ENCODE peak calls at places on chromosomes 11 and 22, in eight cellular contexts. B, A, G, M, I, R, Q and W are unnamed samples.

GRCh38 chr22:19825016-19825339 is 29.7 kb downstream of the GNB1L start:
- DNase-seq in I (no peak), G (no peak), Q (no peak), A (no peak), M (no peak), B (no peak), R (peak; percentile 7), W (no peak)

GRCh38 chr11:94131363-94132115 is 2.9 kb downstream of the PANX1 start:
- DNase-seq in M (no peak), G (no peak), I (no peak), A (no peak), B (peak; percentile 50), R (no peak), Q (no peak), W (no peak)

GRCh38 chr11:59669611-59670009 is 773 bp upstream of the PATL1 start:
- DNase-seq in M (no peak), B (peak; percentile 49), G (peak; percentile 29), R (peak; percentile 47), A (peak; percentile 42), Q (no peak), I (peak; percentile 63), W (no peak)

GRCh38 chr11:19199766-19200165 is 2.0 kb downstream of the CSRP3 start:
- DNase-seq in G (no peak), R (no peak), I (no peak), B (no peak), M (no peak), A (no peak), Q (no peak), W (no peak)

GRCh38 chr11:132549571-132549970 is 982.7 kb downstream of the OPCML start:
- DNase-seq in Q (no peak), B (no peak), A (no peak), G (no peak), R (no peak), M (no peak), I (no peak), W (no peak)

GRCh38 chr11:132496341-132496740 is 1036.0 kb downstream of the OPCML start:
- DNase-seq in M (no peak), I (no peak), R (no peak), G (no peak), A (no peak), Q (no peak), B (no peak), W (no peak)

GRCh38 chr22:50202130-50202671 is 1.4 kb downstream of the SELENOO start:
- DNase-seq in A (no peak), R (no peak), Q (no peak), I (no peak), G (no peak), B (no peak), M (peak; percentile 50), W (peak; percentile 63)

GRCh38 chr11:68832476-68833176 is 9.1 kb downstream of the CPT1A start:
- DNase-seq in R (peak; percentile 57), M (no peak), B (no peak), G (no peak), I (no peak), A (peak; percentile 53), Q (no peak), W (no peak)

GRCh38 chr11:77407613-77408012 is 66.3 kb downstream of the PAK1 start:
- DNase-seq in M (no peak), G (peak; percentile 52), Q (no peak), A (peak; percentile 80), B (peak; percentile 92), R (peak; percentile 85), I (peak; percentile 21), W (no peak)

GRCh38 chr11:2209900-2210321 is 38.3 kb upstream of the TH start:
- DNase-seq in I (no peak), Q (no peak), A (no peak), B (no peak), M (no peak), R (no peak), G (peak; percentile 7), W (no peak)

GRCh38 chr11:115215694-115216615 is 288.3 kb downstream of the CADM1 start:
- DNase-seq in G (no peak), Q (no peak), R (no peak), B (no peak), I (peak; percentile 75), A (no peak), M (peak; percentile 41), W (no peak)

GRCh38 chr11:69204246-69205124 is 48.8 kb downstream of the SMIM38 start:
- DNase-seq in Q (no peak), B (no peak), G (no peak), R (no peak), I (no peak), A (no peak), M (no peak), W (no peak)

GRCh38 chr22:37892566-37893338 is 13.3 kb upstream of the MICALL1 start:
- DNase-seq in R (no peak), B (no peak), M (no peak), A (no peak), I (no peak), Q (no peak), G (no peak), W (no peak)

GRCh38 chr11:13772223-13773046 is 104.0 kb downstream of the FAR1 start:
- DNase-seq in B (peak; percentile 62), Q (peak; percentile 82), R (peak; percentile 32), G (no peak), I (peak; percentile 86), A (no peak), M (peak; percentile 90), W (peak; percentile 86)

DNA sequence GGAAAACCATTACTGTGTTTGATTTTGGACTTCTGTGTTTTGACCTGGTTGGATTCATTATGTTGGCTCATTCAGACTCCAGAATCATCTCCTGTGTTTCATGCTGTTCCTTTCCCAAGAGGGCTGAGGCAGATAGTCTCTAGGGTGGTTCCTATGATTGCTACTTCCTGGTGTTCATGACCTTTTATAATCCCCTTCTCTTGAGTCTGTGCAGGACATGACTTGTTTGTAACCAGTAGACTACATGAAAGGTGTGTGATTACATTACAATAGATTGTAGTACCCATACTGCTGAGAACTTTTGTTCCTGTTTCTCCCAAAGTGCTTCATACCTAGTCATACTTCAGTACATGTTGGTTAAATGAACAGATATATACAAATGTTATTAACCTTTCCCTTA is 700.6 kb downstream of the METTL15 start:
- DNase-seq in M (no peak), R (no peak), I (no peak), B (no peak), A (no peak), Q (no peak), G (no peak), W (no peak)
- H3K27ac ChIP-seq in M (no peak overlapping the region), R (no peak overlapping the region), I (no peak overlapping the region), B (no peak overlapping the region), A (no peak overlapping the region), Q (no peak overlapping the region), G (no peak overlapping the region), W (no peak overlapping the region)

DNA sequence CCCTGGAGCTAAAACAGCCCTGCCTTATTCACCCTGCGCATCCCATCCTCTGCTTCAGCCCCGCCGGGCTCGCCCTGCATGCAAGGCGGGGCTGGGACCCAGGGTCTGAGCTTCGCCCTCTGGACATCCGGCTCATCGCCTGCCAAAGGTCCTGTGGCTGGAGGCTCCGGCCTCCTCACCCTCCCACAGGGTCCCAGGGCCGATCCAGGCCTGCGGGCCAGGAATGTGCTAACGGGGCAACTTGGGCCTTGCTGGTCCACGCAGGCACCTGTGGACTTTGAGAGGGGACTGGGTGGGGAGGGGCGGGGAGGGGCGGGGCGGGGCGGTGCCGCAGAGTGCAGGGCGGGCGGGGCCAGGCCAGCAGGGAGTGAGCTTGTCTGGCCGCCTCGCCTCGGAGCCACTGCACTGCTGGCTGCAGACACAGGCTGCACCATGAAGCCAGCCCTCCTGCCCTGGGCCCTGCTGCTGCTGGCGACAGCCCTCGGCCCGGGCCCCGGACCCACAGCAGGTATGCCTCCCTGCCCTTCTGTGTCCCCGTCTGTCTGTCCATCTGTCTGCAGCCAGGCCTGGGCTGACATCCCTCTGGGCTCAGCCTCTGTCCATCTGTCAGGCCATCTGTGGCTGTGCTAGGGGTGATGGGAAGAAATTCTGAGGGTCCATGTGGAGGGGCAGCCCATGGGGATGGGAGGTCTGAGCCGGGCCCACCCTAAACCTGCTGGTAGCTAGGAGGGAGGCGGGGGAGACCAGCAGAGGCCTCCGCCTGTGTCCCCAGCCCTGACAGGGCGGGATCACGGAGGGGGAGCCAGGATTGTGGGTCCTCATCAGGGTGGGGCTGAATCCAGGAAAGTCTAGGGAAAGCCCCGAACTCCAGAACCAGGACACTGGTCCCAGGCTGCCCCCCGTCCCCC is at the start of gene SUSD2:
- DNase-seq in R (peak; percentile 48), G (peak; percentile 47), B (no peak), I (peak; percentile 60), M (no peak), A (peak; percentile 62), Q (no peak), W (peak; percentile 59)
- H3K27ac ChIP-seq in R (no peak within 1 kb of the TSS), G (peak within 1 kb of the TSS; percentile 23), B (no peak within 1 kb of the TSS), I (no peak within 1 kb of the TSS), M (no peak within 1 kb of the TSS), A (peak within 1 kb of the TSS; percentile 45), Q (no peak within 1 kb of the TSS), W (peak within 1 kb of the TSS; percentile 12)

DNA sequence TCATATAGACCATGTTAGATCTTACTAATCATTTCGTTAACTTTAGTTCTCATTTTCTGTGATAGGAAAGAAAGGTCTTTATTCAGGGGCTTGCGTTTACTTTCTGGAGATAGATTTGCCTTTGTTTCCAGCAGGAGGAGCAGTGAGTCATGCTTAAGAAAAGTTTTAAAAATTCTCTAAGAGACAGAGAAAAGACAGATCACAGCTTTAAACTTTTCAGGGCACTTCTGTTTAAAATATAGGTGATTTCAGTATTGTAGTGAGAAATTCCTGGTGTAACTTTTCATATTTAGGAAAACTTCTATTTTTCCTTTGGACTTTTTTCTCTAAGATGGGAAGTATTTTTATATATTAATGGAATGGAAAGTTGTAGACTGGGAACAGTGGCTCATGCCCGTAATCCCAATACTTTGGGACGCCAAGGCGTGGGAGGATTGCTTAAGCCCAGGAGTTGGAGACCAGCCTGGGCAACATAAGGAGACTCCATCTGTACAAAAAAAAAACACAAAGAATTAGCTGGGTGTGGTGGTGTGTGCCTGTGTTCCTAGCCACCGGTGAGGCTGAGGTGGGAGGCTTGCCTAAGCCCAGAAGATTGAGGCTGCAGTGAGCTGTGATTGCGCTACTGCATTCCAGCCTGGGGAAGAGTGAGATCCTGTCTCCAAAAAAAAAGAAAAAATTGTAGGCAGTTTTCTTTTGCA is 60.3 kb downstream of the ATXN10 start:
- DNase-seq in I (peak; percentile 49), A (no peak), R (no peak), B (peak; percentile 47), G (peak; percentile 16), M (peak; percentile 26), Q (no peak), W (peak; percentile 55)
- H3K27ac ChIP-seq in I (peak overlapping the region; percentile 1), A (no peak overlapping the region), R (no peak overlapping the region), B (peak overlapping the region; percentile 9), G (no peak overlapping the region), M (no peak overlapping the region), Q (no peak overlapping the region), W (no peak overlapping the region)

GRCh38 chr22:45515678-45516077 is 13.0 kb downstream of the FBLN1 start:
- DNase-seq in Q (no peak), G (peak; percentile 51), I (no peak), R (no peak), B (no peak), A (no peak), M (no peak), W (no peak)

GRCh38 chr22:45508814-45509213 is 6.1 kb downstream of the FBLN1 start:
- DNase-seq in I (no peak), Q (no peak), G (no peak), M (no peak), A (no peak), R (no peak), B (no peak), W (no peak)

GRCh38 chr22:45512363-45512762 is 9.7 kb downstream of the FBLN1 start:
- DNase-seq in Q (no peak), R (no peak), G (no peak), B (no peak), I (no peak), A (no peak), M (no peak), W (no peak)

GRCh38 chr22:45510376-45511232 is 7.9 kb downstream of the FBLN1 start:
- DNase-seq in G (no peak), I (no peak), A (no peak), Q (no peak), M (no peak), B (no peak), R (no peak), W (no peak)

GRCh38 chr22:45511847-45512261 is 9.2 kb downstream of the FBLN1 start:
- DNase-seq in Q (no peak), G (peak; percentile 83), I (no peak), A (peak; percentile 62), B (peak; percentile 93), R (peak; percentile 52), M (no peak), W (no peak)
- H3K27ac ChIP-seq in Q (no peak overlapping the region), G (peak overlapping the region; percentile 68), I (no peak overlapping the region), A (peak overlapping the region; percentile 66), B (peak overlapping the region; percentile 61), R (peak overlapping the region; percentile 36), M (no peak overlapping the region), W (no peak overlapping the region)